ENCODE peak calls at places on chromosomes 4 and X, in six cellular contexts. One of them, this sample, is unnamed. For H3K36me3, the result is how much of the 10 kb centered on the place peaks cover.

GRCh38 chr4:10033191-10033881 is 12.0 kb upstream of the SLC2A9 start:
- DNase-seq in IMR-90: peak
- DNase-seq in HepG2: no peak
- DNase-seq in heart right ventricle: peak
- DNase-seq in lung: no peak
- DNase-seq in esophagus squamous epithelium: no peak
- DNase-seq in this sample: no peak

GRCh38 chr4:21134994-21135393 is 434.7 kb downstream of the PACRGL start:
- DNase-seq in IMR-90: no peak
- DNase-seq in HepG2: no peak
- DNase-seq in heart right ventricle: no peak
- DNase-seq in lung: no peak
- DNase-seq in esophagus squamous epithelium: no peak
- DNase-seq in this sample: no peak

GRCh38 chr4:73544620-73545019 is 63.1 kb downstream of the AFM start:
- DNase-seq in IMR-90: no peak
- DNase-seq in HepG2: peak
- DNase-seq in heart right ventricle: no peak
- DNase-seq in lung: no peak
- DNase-seq in esophagus squamous epithelium: no peak
- DNase-seq in this sample: no peak

GRCh38 chrX:33198561-33199279 is 12.6 kb downstream of the DMD start:
- DNase-seq in IMR-90: no peak
- DNase-seq in HepG2: no peak
- DNase-seq in heart right ventricle: no peak
- DNase-seq in lung: no peak
- DNase-seq in esophagus squamous epithelium: no peak
- DNase-seq in this sample: no peak

GRCh38 chr4:103244251-103244650 is 46.1 kb upstream of the CENPE start:
- DNase-seq in IMR-90: no peak
- DNase-seq in HepG2: no peak
- DNase-seq in heart right ventricle: no peak
- DNase-seq in lung: no peak
- DNase-seq in esophagus squamous epithelium: no peak
- DNase-seq in this sample: no peak

GRCh38 chr4:110869862-110870577 is 247.1 kb upstream of the PITX2 start:
- DNase-seq in IMR-90: peak
- DNase-seq in HepG2: no peak
- DNase-seq in heart right ventricle: no peak
- DNase-seq in lung: no peak
- DNase-seq in esophagus squamous epithelium: no peak
- DNase-seq in this sample: peak

GRCh38 chr4:102736636-102737549 is 23.9 kb downstream of the MANBA start:
- DNase-seq in IMR-90: no peak
- DNase-seq in HepG2: no peak
- DNase-seq in heart right ventricle: no peak
- DNase-seq in lung: no peak
- DNase-seq in esophagus squamous epithelium: no peak
- DNase-seq in this sample: no peak

GRCh38 chr4:143713556-143714289 is 13.2 kb upstream of the FREM3 start:
- DNase-seq in IMR-90: no peak
- DNase-seq in HepG2: no peak
- DNase-seq in heart right ventricle: no peak
- DNase-seq in lung: no peak
- DNase-seq in esophagus squamous epithelium: no peak
- DNase-seq in this sample: no peak

GRCh38 chr4:84677995-84678394 is 95.1 kb downstream of the CDS1 start:
- DNase-seq in IMR-90: no peak
- DNase-seq in HepG2: no peak
- DNase-seq in heart right ventricle: no peak
- DNase-seq in lung: no peak
- DNase-seq in esophagus squamous epithelium: no peak
- DNase-seq in this sample: no peak

GRCh38 chr4:129446074-129446473 is 350.1 kb downstream of the C4orf33 start:
- DNase-seq in IMR-90: no peak
- DNase-seq in HepG2: no peak
- DNase-seq in heart right ventricle: no peak
- DNase-seq in lung: no peak
- DNase-seq in esophagus squamous epithelium: no peak
- DNase-seq in this sample: no peak

GRCh38 chrX:67596839-67597790 is 53.3 kb downstream of the AR start:
- DNase-seq in IMR-90: no peak
- DNase-seq in HepG2: no peak
- DNase-seq in heart right ventricle: no peak
- DNase-seq in lung: peak
- DNase-seq in esophagus squamous epithelium: no peak
- DNase-seq in this sample: no peak

GRCh38 chr4:39319678-39320077 is 46.5 kb downstream of the RFC1 start:
- DNase-seq in IMR-90: peak
- DNase-seq in HepG2: peak
- DNase-seq in heart right ventricle: no peak
- DNase-seq in lung: no peak
- DNase-seq in esophagus squamous epithelium: no peak
- DNase-seq in this sample: no peak

GRCh38 chr4:5424901-5425300 is 283.5 kb downstream of the EVC2 start:
- DNase-seq in IMR-90: no peak
- DNase-seq in HepG2: no peak
- DNase-seq in heart right ventricle: no peak
- DNase-seq in lung: peak
- DNase-seq in esophagus squamous epithelium: no peak
- DNase-seq in this sample: no peak

GRCh38 chr4:85084371-85085170 is 118.1 kb upstream of the WDFY3 start:
- DNase-seq in IMR-90: peak
- DNase-seq in HepG2: peak
- DNase-seq in heart right ventricle: peak
- DNase-seq in lung: peak
- DNase-seq in esophagus squamous epithelium: no peak
- DNase-seq in this sample: peak

GRCh38 chrX:106246511-106246910 is 78.4 kb downstream of the PWWP3B start:
- DNase-seq in IMR-90: no peak
- DNase-seq in HepG2: no peak
- DNase-seq in heart right ventricle: no peak
- DNase-seq in lung: no peak
- DNase-seq in esophagus squamous epithelium: no peak
- DNase-seq in this sample: no peak

GRCh38 chr4:102008711-102009110 is 218.2 kb downstream of the BANK1 start:
- DNase-seq in IMR-90: no peak
- DNase-seq in HepG2: no peak
- DNase-seq in heart right ventricle: no peak
- DNase-seq in lung: no peak
- DNase-seq in esophagus squamous epithelium: no peak
- DNase-seq in this sample: no peak

GRCh38 chr4:42150653-42151567 is 1.5 kb downstream of the BEND4 start:
- DNase-seq in IMR-90: no peak
- DNase-seq in HepG2: no peak
- DNase-seq in heart right ventricle: no peak
- DNase-seq in lung: no peak
- DNase-seq in esophagus squamous epithelium: no peak
- DNase-seq in this sample: peak

GRCh38 chr4:137861682-137862081 is 329.4 kb upstream of the PCDH18 start:
- DNase-seq in IMR-90: peak
- DNase-seq in HepG2: no peak
- DNase-seq in heart right ventricle: no peak
- DNase-seq in lung: no peak
- DNase-seq in esophagus squamous epithelium: no peak
- DNase-seq in this sample: no peak

DNA sequence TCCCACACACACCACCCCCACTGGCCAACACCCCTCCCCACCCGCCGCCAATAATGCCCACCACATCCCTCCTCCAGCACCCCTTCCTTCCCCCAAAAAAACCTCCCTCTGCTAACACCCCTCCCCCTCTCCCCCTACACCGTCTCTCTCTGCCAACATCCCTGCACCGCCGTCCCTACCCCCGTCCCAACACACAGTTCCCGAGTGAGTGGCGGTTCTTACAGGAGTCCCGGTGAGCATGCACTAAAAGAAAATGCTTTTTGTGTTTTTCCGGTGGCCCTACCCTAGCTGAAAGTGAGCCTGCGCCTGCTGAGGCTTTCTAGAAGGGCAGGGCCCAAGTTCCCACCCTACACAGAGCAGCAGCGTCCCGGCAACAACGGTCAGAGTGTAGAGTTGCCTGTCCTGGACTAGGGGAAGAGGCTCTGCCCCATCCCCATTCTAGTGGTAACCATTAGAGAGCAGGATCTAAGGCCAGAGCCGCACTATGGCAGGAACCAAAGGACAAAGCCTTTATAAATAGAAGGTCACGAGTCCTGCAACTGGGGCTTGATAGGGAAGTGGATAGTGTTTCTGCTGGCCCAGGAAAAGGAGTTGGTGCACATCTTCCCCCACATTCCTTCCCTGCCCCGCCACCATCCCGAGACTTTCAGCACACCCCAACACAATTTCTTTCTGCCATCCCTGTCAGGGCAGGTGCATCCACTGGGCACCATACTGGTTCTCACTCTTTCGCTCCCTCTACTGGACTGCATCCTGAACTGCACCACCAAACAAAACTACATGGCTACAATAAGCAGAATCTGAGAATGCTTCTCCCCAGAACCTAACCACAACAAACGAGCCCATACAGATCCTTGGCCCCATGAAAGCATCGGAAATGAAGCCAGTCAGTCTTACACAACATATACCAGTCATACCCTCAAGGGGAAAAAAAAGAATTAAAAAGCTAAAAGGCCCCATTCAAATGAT is 78.1 kb upstream of the PAGE3 start:
- DNase-seq in IMR-90: no peak
- DNase-seq in HepG2: peak
- DNase-seq in heart right ventricle: peak
- DNase-seq in lung: no peak
- DNase-seq in esophagus squamous epithelium: no peak
- DNase-seq in this sample: no peak
- H3K4me3 ChIP-seq in IMR-90: no peak
- H3K4me3 ChIP-seq in HepG2: no peak
- H3K4me3 ChIP-seq in heart right ventricle: no peak
- H3K4me3 ChIP-seq in lung: no peak
- H3K4me3 ChIP-seq in esophagus squamous epithelium: no peak
- H3K4me3 ChIP-seq in this sample: no peak

DNA sequence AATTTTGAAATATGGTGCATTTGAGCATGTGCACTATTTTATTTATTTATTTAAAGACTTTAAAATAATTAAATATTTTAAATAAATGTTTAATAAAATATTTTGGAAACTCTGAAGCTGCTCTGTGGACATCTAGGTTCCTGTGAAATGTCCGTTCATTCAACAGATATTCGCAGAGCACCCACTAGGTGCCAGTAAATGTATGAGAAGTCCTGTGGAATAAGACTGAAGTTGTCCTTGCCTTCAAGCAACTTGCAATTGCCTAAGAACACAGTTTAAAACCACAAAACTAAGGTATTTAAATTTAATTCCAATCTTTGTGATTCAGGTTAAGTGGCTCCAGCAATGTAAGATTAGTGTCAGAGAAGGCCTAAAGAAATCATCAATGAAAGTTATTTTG is 306.7 kb downstream of the GBA3 start:
- DNase-seq in IMR-90: no peak
- DNase-seq in HepG2: peak
- DNase-seq in heart right ventricle: no peak
- DNase-seq in lung: no peak
- DNase-seq in esophagus squamous epithelium: no peak
- DNase-seq in this sample: no peak
- TF ChIP-seq CTCF in IMR-90: no peak
- TF ChIP-seq CTCF in HepG2: peak
- TF ChIP-seq CTCF in heart right ventricle: no peak
- TF ChIP-seq CTCF in lung: no peak
- TF ChIP-seq CTCF in esophagus squamous epithelium: no peak
- TF ChIP-seq CTCF in this sample: no peak

GRCh38 chr4:56976283-56976877 is 1.0 kb downstream of the NOA1 start:
- DNase-seq in IMR-90: no peak
- DNase-seq in HepG2: peak
- DNase-seq in heart right ventricle: no peak
- DNase-seq in lung: no peak
- DNase-seq in esophagus squamous epithelium: no peak
- DNase-seq in this sample: no peak

GRCh38 chr4:56972389-56972788 is 5.0 kb downstream of the NOA1 start:
- DNase-seq in IMR-90: no peak
- DNase-seq in HepG2: no peak
- DNase-seq in heart right ventricle: no peak
- DNase-seq in lung: no peak
- DNase-seq in esophagus squamous epithelium: no peak
- DNase-seq in this sample: no peak

GRCh38 chr4:56976878-56977320 is 507 bp downstream of the NOA1 start:
- DNase-seq in IMR-90: no peak
- DNase-seq in HepG2: peak
- DNase-seq in heart right ventricle: no peak
- DNase-seq in lung: peak
- DNase-seq in esophagus squamous epithelium: no peak
- DNase-seq in this sample: no peak

GRCh38 chr4:56972832-56973231 is 4.6 kb downstream of the NOA1 start:
- DNase-seq in IMR-90: no peak
- DNase-seq in HepG2: no peak
- DNase-seq in heart right ventricle: no peak
- DNase-seq in lung: no peak
- DNase-seq in esophagus squamous epithelium: no peak
- DNase-seq in this sample: no peak

GRCh38 chr4:56971383-56971782 is 6.0 kb downstream of the NOA1 start:
- DNase-seq in IMR-90: no peak
- DNase-seq in HepG2: no peak
- DNase-seq in heart right ventricle: no peak
- DNase-seq in lung: no peak
- DNase-seq in esophagus squamous epithelium: no peak
- DNase-seq in this sample: no peak
- H3K36me3 ChIP-seq in IMR-90: under half
- H3K36me3 ChIP-seq in HepG2: under half
- H3K36me3 ChIP-seq in heart right ventricle: half or more
- H3K36me3 ChIP-seq in lung: under half
- H3K36me3 ChIP-seq in esophagus squamous epithelium: under half
- H3K36me3 ChIP-seq in this sample: under half

GRCh38 chr4:16692493-16692892 is 206.0 kb downstream of the LDB2 start:
- DNase-seq in IMR-90: peak
- DNase-seq in HepG2: no peak
- DNase-seq in heart right ventricle: no peak
- DNase-seq in lung: no peak
- DNase-seq in esophagus squamous epithelium: no peak
- DNase-seq in this sample: no peak

GRCh38 chr4:16693040-16693506 is 205.4 kb downstream of the LDB2 start:
- DNase-seq in IMR-90: no peak
- DNase-seq in HepG2: no peak
- DNase-seq in heart right ventricle: peak
- DNase-seq in lung: no peak
- DNase-seq in esophagus squamous epithelium: no peak
- DNase-seq in this sample: no peak

GRCh38 chr4:16694491-16695276 is 203.8 kb downstream of the LDB2 start:
- DNase-seq in IMR-90: peak
- DNase-seq in HepG2: no peak
- DNase-seq in heart right ventricle: no peak
- DNase-seq in lung: no peak
- DNase-seq in esophagus squamous epithelium: no peak
- DNase-seq in this sample: no peak

GRCh38 chr4:16693641-16694040 is 204.8 kb downstream of the LDB2 start:
- DNase-seq in IMR-90: no peak
- DNase-seq in HepG2: no peak
- DNase-seq in heart right ventricle: no peak
- DNase-seq in lung: no peak
- DNase-seq in esophagus squamous epithelium: no peak
- DNase-seq in this sample: no peak

DNA sequence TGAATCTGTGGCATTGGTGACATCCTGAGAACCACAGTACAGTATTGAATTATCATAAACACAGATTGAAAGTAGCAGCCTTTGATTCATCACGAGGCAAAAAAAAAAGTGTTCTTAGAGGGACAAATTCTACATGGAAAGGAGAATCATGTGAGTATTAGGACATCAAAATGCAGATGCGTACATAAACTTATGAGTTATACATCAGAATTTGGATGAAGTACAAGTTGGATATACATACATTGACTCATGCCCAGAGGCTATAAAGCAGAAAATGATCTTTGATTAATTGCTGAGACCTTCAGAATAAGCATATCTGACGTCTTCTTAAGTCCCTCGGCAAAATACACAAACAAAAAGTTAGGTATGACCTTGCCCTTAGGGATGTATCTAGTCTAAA is 206.4 kb downstream of the LDB2 start:
- DNase-seq in IMR-90: peak
- DNase-seq in HepG2: no peak
- DNase-seq in heart right ventricle: no peak
- DNase-seq in lung: no peak
- DNase-seq in esophagus squamous epithelium: no peak
- DNase-seq in this sample: no peak
- H3K4me3 ChIP-seq in IMR-90: no peak
- H3K4me3 ChIP-seq in HepG2: no peak
- H3K4me3 ChIP-seq in heart right ventricle: no peak
- H3K4me3 ChIP-seq in lung: no peak
- H3K4me3 ChIP-seq in esophagus squamous epithelium: no peak
- H3K4me3 ChIP-seq in this sample: no peak

This sample was measured in GM06990.